ENCODE peak calls at places on chromosomes 1 and 21, in seven cellular contexts. One of them, this sample, is unnamed. For H3K9me3 and H3K4me1, the result is how much of the 10 kb centered on the place peaks cover.

GRCh38 chr1:35737111-35737510 is 18.4 kb upstream of the C1orf216 start:
- DNase-seq in uterus: no peak
- DNase-seq in ascending aorta: no peak
- DNase-seq in tibial artery: no peak
- DNase-seq in lung: no peak
- DNase-seq in psoas muscle: no peak
- DNase-seq in small intestine: peak
- DNase-seq in this sample: no peak

GRCh38 chr1:208541225-208541855 is 297.2 kb upstream of the PLXNA2 start:
- DNase-seq in small intestine: no peak
- DNase-seq in uterus: no peak
- DNase-seq in ascending aorta: no peak
- DNase-seq in tibial artery: no peak
- DNase-seq in lung: peak
- DNase-seq in psoas muscle: no peak
- DNase-seq in this sample: no peak

GRCh38 chr1:150165622-150166612 is 16.2 kb downstream of the PLEKHO1 start:
- DNase-seq in uterus: peak
- DNase-seq in ascending aorta: no peak
- DNase-seq in tibial artery: peak
- DNase-seq in lung: no peak
- DNase-seq in psoas muscle: no peak
- DNase-seq in small intestine: peak
- DNase-seq in this sample: peak

GRCh38 chr1:166164995-166165660 is 1.7 kb downstream of the FAM78B start:
- DNase-seq in psoas muscle: peak
- DNase-seq in uterus: peak
- DNase-seq in small intestine: peak
- DNase-seq in ascending aorta: no peak
- DNase-seq in lung: no peak
- DNase-seq in tibial artery: peak
- DNase-seq in this sample: peak

GRCh38 chr1:67332653-67333529 is 25.2 kb downstream of the IL12RB2 start:
- DNase-seq in psoas muscle: no peak
- DNase-seq in tibial artery: no peak
- DNase-seq in uterus: no peak
- DNase-seq in ascending aorta: no peak
- DNase-seq in lung: no peak
- DNase-seq in small intestine: peak
- DNase-seq in this sample: no peak

GRCh38 chr21:44006017-44006624 is 6.0 kb upstream of the TRAPPC10 start:
- DNase-seq in uterus: peak
- DNase-seq in lung: no peak
- DNase-seq in psoas muscle: peak
- DNase-seq in tibial artery: peak
- DNase-seq in ascending aorta: no peak
- DNase-seq in small intestine: no peak
- DNase-seq in this sample: no peak

GRCh38 chr1:209850342-209850979 is 22.7 kb downstream of the UTP25 start:
- DNase-seq in psoas muscle: peak
- DNase-seq in uterus: no peak
- DNase-seq in tibial artery: no peak
- DNase-seq in lung: no peak
- DNase-seq in ascending aorta: no peak
- DNase-seq in small intestine: no peak
- DNase-seq in this sample: peak

GRCh38 chr1:221695346-221695745 is 46.5 kb downstream of the DUSP10 start:
- DNase-seq in uterus: no peak
- DNase-seq in small intestine: no peak
- DNase-seq in psoas muscle: no peak
- DNase-seq in tibial artery: no peak
- DNase-seq in lung: no peak
- DNase-seq in ascending aorta: no peak
- DNase-seq in this sample: no peak

GRCh38 chr1:30191154-30191702 is 532.2 kb downstream of the MATN1 start:
- DNase-seq in ascending aorta: no peak
- DNase-seq in small intestine: peak
- DNase-seq in tibial artery: no peak
- DNase-seq in psoas muscle: peak
- DNase-seq in lung: peak
- DNase-seq in uterus: peak
- DNase-seq in this sample: no peak

GRCh38 chr1:167196185-167196584 is 24.5 kb upstream of the POU2F1 start:
- DNase-seq in lung: no peak
- DNase-seq in psoas muscle: no peak
- DNase-seq in uterus: no peak
- DNase-seq in small intestine: no peak
- DNase-seq in tibial artery: no peak
- DNase-seq in ascending aorta: no peak
- DNase-seq in this sample: no peak

GRCh38 chr1:17540255-17541001 is 930 bp downstream of the ARHGEF10L start:
- DNase-seq in tibial artery: peak
- DNase-seq in small intestine: no peak
- DNase-seq in uterus: peak
- DNase-seq in psoas muscle: peak
- DNase-seq in lung: no peak
- DNase-seq in ascending aorta: no peak
- DNase-seq in this sample: peak

GRCh38 chr1:201750934-201751333 is 78.0 kb upstream of the IPO9 start:
- DNase-seq in ascending aorta: no peak
- DNase-seq in uterus: no peak
- DNase-seq in psoas muscle: no peak
- DNase-seq in small intestine: no peak
- DNase-seq in lung: no peak
- DNase-seq in tibial artery: no peak
- DNase-seq in this sample: no peak

GRCh38 chr1:56120021-56120420 is 459.3 kb downstream of the PLPP3 start:
- DNase-seq in ascending aorta: no peak
- DNase-seq in tibial artery: no peak
- DNase-seq in psoas muscle: no peak
- DNase-seq in uterus: no peak
- DNase-seq in small intestine: no peak
- DNase-seq in lung: no peak
- DNase-seq in this sample: no peak

GRCh38 chr1:207868252-207868768 is 42.6 kb downstream of the CD34 start:
- DNase-seq in small intestine: no peak
- DNase-seq in psoas muscle: no peak
- DNase-seq in tibial artery: peak
- DNase-seq in uterus: peak
- DNase-seq in ascending aorta: no peak
- DNase-seq in lung: peak
- DNase-seq in this sample: peak

GRCh38 chr1:181251001-181251712 is 162.7 kb downstream of the IER5 start:
- DNase-seq in ascending aorta: no peak
- DNase-seq in small intestine: peak
- DNase-seq in lung: no peak
- DNase-seq in uterus: peak
- DNase-seq in tibial artery: no peak
- DNase-seq in psoas muscle: no peak
- DNase-seq in this sample: no peak

GRCh38 chr1:45542591-45542990 is 8.0 kb upstream of the AKR1A1 start:
- DNase-seq in small intestine: peak
- DNase-seq in lung: peak
- DNase-seq in uterus: no peak
- DNase-seq in ascending aorta: no peak
- DNase-seq in psoas muscle: no peak
- DNase-seq in tibial artery: no peak
- DNase-seq in this sample: no peak

GRCh38 chr21:15414057-15414456 is 315.7 kb upstream of the USP25 start:
- DNase-seq in ascending aorta: no peak
- DNase-seq in uterus: no peak
- DNase-seq in tibial artery: no peak
- DNase-seq in psoas muscle: no peak
- DNase-seq in lung: no peak
- DNase-seq in small intestine: peak
- DNase-seq in this sample: no peak
- H3K9me3 ChIP-seq in ascending aorta: under half
- H3K9me3 ChIP-seq in uterus: under half
- H3K9me3 ChIP-seq in tibial artery: under half
- H3K9me3 ChIP-seq in psoas muscle: under half
- H3K9me3 ChIP-seq in lung: under half
- H3K9me3 ChIP-seq in small intestine: under half
- H3K9me3 ChIP-seq in this sample: under half

GRCh38 chr1:39214998-39215873 is 10.7 kb downstream of the MACF1 start:
- DNase-seq in psoas muscle: no peak
- DNase-seq in uterus: no peak
- DNase-seq in ascending aorta: no peak
- DNase-seq in lung: no peak
- DNase-seq in tibial artery: no peak
- DNase-seq in small intestine: no peak
- DNase-seq in this sample: no peak

GRCh38 chr1:39212499-39212898 is 8.0 kb downstream of the MACF1 start:
- DNase-seq in tibial artery: no peak
- DNase-seq in psoas muscle: no peak
- DNase-seq in uterus: no peak
- DNase-seq in ascending aorta: no peak
- DNase-seq in lung: no peak
- DNase-seq in small intestine: no peak
- DNase-seq in this sample: no peak

GRCh38 chr1:39214714-39214997 is 10.2 kb downstream of the MACF1 start:
- DNase-seq in ascending aorta: no peak
- DNase-seq in small intestine: no peak
- DNase-seq in uterus: no peak
- DNase-seq in tibial artery: no peak
- DNase-seq in psoas muscle: no peak
- DNase-seq in lung: no peak
- DNase-seq in this sample: no peak

GRCh38 chr1:39214021-39214713 is 9.7 kb downstream of the MACF1 start:
- DNase-seq in small intestine: no peak
- DNase-seq in tibial artery: no peak
- DNase-seq in ascending aorta: no peak
- DNase-seq in lung: peak
- DNase-seq in psoas muscle: no peak
- DNase-seq in uterus: no peak
- DNase-seq in this sample: peak

DNA sequence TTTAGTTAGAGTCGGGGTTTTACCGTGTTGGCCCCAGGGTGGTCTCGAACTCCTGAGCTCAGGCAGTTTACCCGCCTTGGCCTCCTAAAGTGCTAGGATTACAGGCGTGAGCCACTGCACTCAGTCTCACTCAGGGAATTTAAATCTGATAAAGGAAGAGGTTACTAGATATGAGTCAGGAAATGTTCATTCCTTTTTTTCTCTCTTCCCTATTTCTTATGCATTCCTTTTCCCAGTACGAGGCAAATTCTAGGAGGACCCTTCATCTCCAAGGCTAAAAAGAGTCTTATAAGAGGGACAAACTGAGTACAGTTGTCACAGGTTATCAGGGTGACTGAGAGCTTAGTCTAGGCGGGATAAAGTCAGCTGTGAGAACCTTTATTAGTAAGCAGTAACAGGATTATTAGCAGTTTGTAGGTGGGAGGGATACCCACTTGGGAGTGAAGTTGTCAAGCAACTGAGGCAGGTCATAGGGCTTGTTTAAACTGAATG is 9.1 kb downstream of the MACF1 start:
- DNase-seq in small intestine: no peak
- DNase-seq in tibial artery: no peak
- DNase-seq in psoas muscle: no peak
- DNase-seq in lung: no peak
- DNase-seq in ascending aorta: no peak
- DNase-seq in uterus: no peak
- DNase-seq in this sample: no peak
- H3K4me1 ChIP-seq in small intestine: under half
- H3K4me1 ChIP-seq in tibial artery: half or more
- H3K4me1 ChIP-seq in psoas muscle: under half
- H3K4me1 ChIP-seq in lung: under half
- H3K4me1 ChIP-seq in ascending aorta: half or more
- H3K4me1 ChIP-seq in uterus: under half
- H3K4me1 ChIP-seq in this sample: half or more

GRCh38 chr1:91732291-91732953 is 153.5 kb downstream of the TGFBR3 start:
- DNase-seq in uterus: peak
- DNase-seq in tibial artery: no peak
- DNase-seq in psoas muscle: no peak
- DNase-seq in ascending aorta: no peak
- DNase-seq in lung: no peak
- DNase-seq in small intestine: peak
- DNase-seq in this sample: no peak

GRCh38 chr1:91730781-91731732 is 154.9 kb downstream of the TGFBR3 start:
- DNase-seq in lung: peak
- DNase-seq in uterus: peak
- DNase-seq in small intestine: no peak
- DNase-seq in tibial artery: no peak
- DNase-seq in ascending aorta: no peak
- DNase-seq in psoas muscle: peak
- DNase-seq in this sample: peak

GRCh38 chr1:91732991-91733390 is 153.0 kb downstream of the TGFBR3 start:
- DNase-seq in lung: no peak
- DNase-seq in tibial artery: no peak
- DNase-seq in small intestine: no peak
- DNase-seq in ascending aorta: no peak
- DNase-seq in psoas muscle: no peak
- DNase-seq in uterus: no peak
- DNase-seq in this sample: no peak

GRCh38 chr1:91729621-91730348 is 156.2 kb downstream of the TGFBR3 start:
- DNase-seq in ascending aorta: no peak
- DNase-seq in psoas muscle: no peak
- DNase-seq in lung: no peak
- DNase-seq in tibial artery: no peak
- DNase-seq in small intestine: no peak
- DNase-seq in uterus: no peak
- DNase-seq in this sample: no peak

GRCh38 chr1:91731815-91732214 is 154.1 kb downstream of the TGFBR3 start:
- DNase-seq in uterus: peak
- DNase-seq in small intestine: no peak
- DNase-seq in ascending aorta: no peak
- DNase-seq in psoas muscle: no peak
- DNase-seq in lung: no peak
- DNase-seq in tibial artery: no peak
- DNase-seq in this sample: no peak
- H3K27ac ChIP-seq in uterus: peak
- H3K27ac ChIP-seq in small intestine: peak
- H3K27ac ChIP-seq in ascending aorta: no peak
- H3K27ac ChIP-seq in psoas muscle: peak
- H3K27ac ChIP-seq in lung: peak
- H3K27ac ChIP-seq in tibial artery: no peak
- H3K27ac ChIP-seq in this sample: peak

GRCh38 chr21:30430170-30430655 is at the start of gene KRTAP13-4:
- DNase-seq in uterus: no peak
- DNase-seq in lung: no peak
- DNase-seq in small intestine: no peak
- DNase-seq in psoas muscle: no peak
- DNase-seq in tibial artery: no peak
- DNase-seq in ascending aorta: no peak
- DNase-seq in this sample: no peak

GRCh38 chr21:30426732-30427131 is 1.0 kb upstream of the KRTAP13-3 start:
- DNase-seq in tibial artery: no peak
- DNase-seq in psoas muscle: no peak
- DNase-seq in ascending aorta: no peak
- DNase-seq in small intestine: no peak
- DNase-seq in uterus: no peak
- DNase-seq in lung: no peak
- DNase-seq in this sample: no peak

GRCh38 chr21:30425826-30426225 is at the start of gene KRTAP13-3:
- DNase-seq in tibial artery: no peak
- DNase-seq in small intestine: no peak
- DNase-seq in psoas muscle: no peak
- DNase-seq in lung: no peak
- DNase-seq in uterus: no peak
- DNase-seq in ascending aorta: no peak
- DNase-seq in this sample: no peak
- H3K9me3 ChIP-seq in tibial artery: under half
- H3K9me3 ChIP-seq in small intestine: under half
- H3K9me3 ChIP-seq in psoas muscle: under half
- H3K9me3 ChIP-seq in lung: under half
- H3K9me3 ChIP-seq in uterus: under half
- H3K9me3 ChIP-seq in ascending aorta: under half
- H3K9me3 ChIP-seq in this sample: under half

GRCh38 chr1:203325004-203325417 is 19.7 kb downstream of the BTG2 start:
- DNase-seq in tibial artery: no peak
- DNase-seq in ascending aorta: no peak
- DNase-seq in lung: no peak
- DNase-seq in uterus: no peak
- DNase-seq in psoas muscle: no peak
- DNase-seq in small intestine: no peak
- DNase-seq in this sample: no peak
- H3K4me1 ChIP-seq in tibial artery: under half
- H3K4me1 ChIP-seq in ascending aorta: under half
- H3K4me1 ChIP-seq in lung: under half
- H3K4me1 ChIP-seq in uterus: under half
- H3K4me1 ChIP-seq in psoas muscle: under half
- H3K4me1 ChIP-seq in small intestine: under half
- H3K4me1 ChIP-seq in this sample: half or more

This sample was measured in left ventricle myocardium inferior.